ENCODE peak calls at places on chromosomes 6 and 20, in six cellular contexts. K is small intestine, Y is NCI-H2227 treated with DMSO at 0.1 percent for 48 hours, R is OCI-LY7, W is hippocampal formation, J is memory B cell. D is an unnamed sample.

GRCh38 chr6:73586416-73586974 is 65.7 kb upstream of the EEF1A1 start:
- DNase-seq in R (no peak), Y (no peak), K (peak), J (no peak), W (no peak), D (no peak)

GRCh38 chr6:80674669-80675068 is 568.2 kb downstream of the BCKDHB start:
- DNase-seq in Y (no peak), J (no peak), W (no peak), R (no peak), K (peak), D (no peak)

GRCh38 chr6:108587258-108588059 is 26.7 kb downstream of the FOXO3 start:
- DNase-seq in W (peak), Y (no peak), R (no peak), J (no peak), K (no peak), D (no peak)

GRCh38 chr6:26125015-26125690 is 37.9 kb downstream of the HFE start:
- DNase-seq in Y (no peak), R (peak), W (no peak), J (no peak), K (peak), D (no peak)

GRCh38 chr6:5466459-5466858 is 205.1 kb downstream of the FARS2 start:
- DNase-seq in Y (no peak), R (no peak), K (no peak), J (no peak), W (no peak), D (peak)

GRCh38 chr20:32203556-32204484 is 3.7 kb downstream of the PLAGL2 start:
- DNase-seq in K (peak), Y (no peak), J (no peak), W (no peak), R (no peak), D (no peak)

GRCh38 chr6:167401525-167402194 is 76.8 kb downstream of the TTLL2 start:
- DNase-seq in Y (no peak), J (no peak), R (no peak), K (peak), W (no peak), D (no peak)

GRCh38 chr6:170110201-170111140 is 180.4 kb downstream of the DLL1 start:
- DNase-seq in Y (no peak), R (no peak), J (no peak), W (no peak), K (no peak), D (no peak)

GRCh38 chr6:35298625-35299140 is 1.1 kb downstream of the DEF6 start:
- DNase-seq in K (no peak), J (no peak), Y (no peak), W (no peak), R (peak), D (no peak)

GRCh38 chr6:94272327-94272726 is 853.0 kb upstream of the EPHA7 start:
- DNase-seq in Y (no peak), R (no peak), K (no peak), J (no peak), W (no peak), D (no peak)

GRCh38 chr6:130776287-130776925 is 50.8 kb upstream of the SMLR1 start:
- DNase-seq in W (no peak), K (peak), R (no peak), J (no peak), Y (no peak), D (no peak)

GRCh38 chr6:51415501-51415900 is 596.8 kb downstream of the TFAP2B start:
- DNase-seq in K (no peak), J (no peak), W (no peak), R (no peak), Y (no peak), D (no peak)

GRCh38 chr20:1863296-1863695 is 31.9 kb upstream of the SIRPA start:
- DNase-seq in K (peak), R (no peak), Y (no peak), J (no peak), W (no peak), D (no peak)

GRCh38 chr6:52503853-52504777 is 72.7 kb downstream of the TRAM2 start:
- DNase-seq in W (no peak), R (no peak), Y (no peak), J (no peak), K (peak), D (no peak)

GRCh38 chr6:128271527-128271926 is 248.9 kb downstream of the PTPRK start:
- DNase-seq in K (no peak), J (no peak), W (no peak), R (no peak), Y (no peak), D (no peak)

D was measured in HFF-Myc.